ENCODE peak calls at places on chromosomes 3 and 15, in six cellular contexts. L, I, F, M, E and O are unnamed samples.

GRCh38 chr3:78281381-78281780 is 1241.5 kb downstream of the ROBO2 start:
- DNase-seq in I (no peak), L (no peak), F (no peak), E (no peak), M (no peak), O (no peak)

GRCh38 chr3:177460100-177460499 is 262.8 kb upstream of the TBL1XR1 start:
- DNase-seq in M (no peak), F (no peak), I (no peak), L (no peak), E (no peak), O (no peak)

GRCh38 chr15:41291065-41291631 is 41.2 kb downstream of the OIP5 start:
- DNase-seq in M (no peak), F (no peak), E (no peak), L (no peak), I (no peak), O (peak)

GRCh38 chr15:40252438-40253178 is 13.7 kb downstream of the PAK6 start:
- DNase-seq in E (no peak), I (no peak), M (no peak), L (no peak), F (no peak), O (no peak)

GRCh38 chr15:52094811-52095584 is 17.6 kb downstream of the BCL2L10 start:
- DNase-seq in M (no peak), F (no peak), L (no peak), I (no peak), E (no peak), O (no peak)

GRCh38 chr15:68586274-68586961 is 7.6 kb downstream of the CORO2B start:
- DNase-seq in E (peak), I (no peak), M (peak), F (no peak), L (no peak), O (no peak)

GRCh38 chr15:101675015-101675414 is 22.8 kb upstream of the TM2D3 start:
- DNase-seq in F (no peak), M (peak), E (peak), I (no peak), L (peak), O (no peak)

GRCh38 chr3:124845406-124845805 is 41.8 kb downstream of the ITGB5 start:
- DNase-seq in I (no peak), E (peak), L (peak), M (peak), F (peak), O (no peak)

GRCh38 chr3:85189731-85190130 is 230.9 kb downstream of the CADM2 start:
- DNase-seq in I (no peak), E (no peak), M (no peak), L (no peak), F (no peak), O (no peak)

DNA sequence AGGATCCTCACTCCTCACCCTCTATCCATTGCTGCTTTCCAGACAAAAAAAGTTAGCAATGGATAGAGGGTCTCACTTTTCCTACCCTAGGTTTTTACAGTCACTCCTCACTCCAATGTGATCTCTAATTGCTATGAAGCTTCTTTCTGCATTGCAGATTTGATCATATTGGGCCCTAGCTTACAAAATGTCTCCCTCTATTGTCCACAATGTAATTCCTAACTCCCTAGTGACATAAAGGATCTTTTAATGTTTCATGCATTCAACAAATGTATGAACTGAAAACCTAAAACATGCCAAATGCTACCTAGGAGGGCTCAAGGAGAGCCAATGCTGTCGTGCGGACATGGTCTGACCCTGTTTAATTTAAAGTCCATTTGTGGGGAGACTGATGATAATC is 234.8 kb downstream of the CADM2 start:
- DNase-seq in E (no peak), M (no peak), L (no peak), F (no peak), I (no peak), O (no peak)
- TF ChIP-seq CTCF in E (no peak), M (no peak), L (no peak), F (no peak), I (no peak), O (no peak)

DNA sequence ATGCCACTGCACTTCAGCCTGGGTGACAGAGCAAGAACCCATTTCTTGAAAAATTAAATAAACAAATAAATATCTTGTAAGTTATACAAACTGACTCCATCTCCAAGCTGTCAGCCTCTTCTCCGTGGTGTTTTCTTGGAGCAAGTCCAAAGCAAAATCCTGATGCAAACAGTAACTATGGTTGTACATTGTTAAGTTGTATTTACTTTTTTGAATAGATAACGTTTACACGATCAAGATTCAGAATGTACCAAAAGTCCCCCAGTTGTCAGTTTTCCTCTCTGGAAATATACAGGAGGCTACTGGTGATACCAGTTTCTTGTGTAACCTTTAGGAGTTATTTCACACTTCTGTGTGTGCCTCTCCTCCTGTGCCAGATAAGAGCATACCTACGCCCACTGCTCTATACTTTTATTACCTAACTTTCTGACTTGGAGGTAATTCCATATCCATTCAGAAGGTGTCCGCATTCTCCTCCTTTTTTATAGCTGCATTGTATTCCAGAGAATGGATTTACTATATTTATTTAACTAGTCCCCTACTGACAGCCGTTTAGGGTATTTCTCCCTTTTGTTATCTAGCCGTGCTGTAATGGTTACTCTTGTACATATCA is 14.2 kb downstream of the CMTM7 start:
- DNase-seq in F (no peak), L (no peak), M (no peak), I (no peak), E (no peak), O (no peak)
- H3K4me3 ChIP-seq in F (no peak), L (no peak), M (no peak), I (no peak), E (no peak), O (no peak)

GRCh38 chr3:130933801-130934345 is 40.0 kb downstream of the ATP2C1 start:
- DNase-seq in L (no peak), M (no peak), F (no peak), E (peak), I (no peak), O (no peak)

GRCh38 chr3:130935761-130936160 is 41.9 kb downstream of the ATP2C1 start:
- DNase-seq in I (no peak), E (peak), M (peak), F (no peak), L (peak), O (no peak)

GRCh38 chr3:130934442-130935089 is 40.7 kb downstream of the ATP2C1 start:
- DNase-seq in I (no peak), L (no peak), M (peak), F (no peak), E (peak), O (no peak)

GRCh38 chr3:130929827-130930226 is 35.9 kb downstream of the ATP2C1 start:
- DNase-seq in F (no peak), M (no peak), L (no peak), E (no peak), I (no peak), O (no peak)

DNA sequence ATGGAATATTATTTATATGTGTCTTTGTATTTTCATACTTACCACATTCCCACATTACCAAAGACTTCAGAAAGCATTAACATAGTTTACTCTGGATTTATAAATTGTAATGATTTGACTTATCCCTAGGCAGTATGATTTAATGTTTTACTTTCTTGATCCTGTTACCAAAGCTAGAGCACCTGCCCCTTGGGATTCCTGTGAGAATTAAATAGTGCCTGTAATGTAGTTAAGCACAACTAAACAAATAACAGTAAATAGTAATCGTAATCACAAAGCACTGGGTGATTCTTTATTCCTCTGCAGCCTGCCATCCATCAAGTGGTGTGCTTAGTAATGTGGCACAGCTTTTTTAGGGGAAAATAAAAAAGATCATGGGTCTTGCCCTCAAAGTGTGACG is 39.1 kb downstream of the ATP2C1 start:
- DNase-seq in F (no peak), L (no peak), I (no peak), M (no peak), E (no peak), O (no peak)
- TF ChIP-seq CTCF in F (no peak), L (no peak), I (no peak), M (no peak), E (no peak), O (no peak)

GRCh38 chr15:55740479-55740878 is 2.5 kb downstream of the PRTG start:
- DNase-seq in L (no peak), I (no peak), E (no peak), M (no peak), F (no peak), O (no peak)

GRCh38 chr15:55740981-55741591 is 1.9 kb downstream of the PRTG start:
- DNase-seq in L (no peak), F (no peak), M (no peak), I (no peak), E (no peak), O (no peak)

GRCh38 chr15:55742927-55743614 is at the start of gene PRTG:
- DNase-seq in L (no peak), I (no peak), F (peak), E (peak), M (peak), O (no peak)

GRCh38 chr15:55742498-55742926 is 440 bp downstream of the PRTG start:
- DNase-seq in E (peak), L (no peak), F (peak), M (no peak), I (peak), O (no peak)

GRCh38 chr15:55741592-55742497 is 1.1 kb downstream of the PRTG start:
- DNase-seq in L (no peak), E (no peak), F (peak), M (no peak), I (peak), O (no peak)
- H3K4me3 ChIP-seq in L (peak), E (peak), F (peak), M (peak), I (peak), O (peak)

DNA sequence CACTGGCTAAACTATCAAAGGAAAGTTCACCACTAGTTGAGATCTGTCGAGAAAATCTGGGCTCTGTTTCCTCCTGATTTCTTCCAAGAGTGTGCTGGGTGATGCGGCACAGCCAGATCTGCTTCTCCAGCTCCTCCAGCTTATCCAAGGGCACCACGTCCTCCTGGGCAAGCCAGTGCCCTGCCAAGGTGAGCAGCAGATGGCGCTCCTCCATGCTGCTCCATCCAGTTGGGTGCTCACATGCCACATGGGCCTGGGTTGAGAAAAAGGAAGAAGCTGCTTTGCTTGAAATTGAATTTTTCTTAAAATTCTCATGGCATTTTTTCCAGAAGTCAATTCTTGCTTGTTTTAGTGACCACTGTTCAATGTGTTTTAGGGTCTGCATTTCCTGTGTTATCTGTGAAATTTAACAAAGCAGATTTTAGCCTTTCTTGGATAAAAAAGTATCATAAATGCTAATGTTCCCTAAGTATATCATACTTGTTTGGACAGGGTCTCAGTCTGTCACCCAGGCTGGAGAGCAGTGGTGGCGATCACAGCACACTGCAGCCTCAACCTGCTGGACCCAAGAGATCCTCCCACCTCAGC is 47.3 kb downstream of the EIF3J start:
- DNase-seq in L (no peak), M (peak), I (peak), F (no peak), E (no peak), O (peak)
- TF ChIP-seq CTCF in L (peak), M (peak), I (peak), F (peak), E (peak), O (peak)

GRCh38 chr3:189590223-189590622 is 41.0 kb upstream of the TP63 start:
- DNase-seq in L (no peak), F (no peak), M (no peak), E (no peak), I (no peak), O (no peak)

GRCh38 chr3:189584609-189585008 is 46.6 kb upstream of the TP63 start:
- DNase-seq in M (peak), E (no peak), F (no peak), I (no peak), L (no peak), O (no peak)

GRCh38 chr3:189586941-189587687 is 44.1 kb upstream of the TP63 start:
- DNase-seq in M (no peak), F (no peak), L (no peak), E (no peak), I (no peak), O (peak)

GRCh38 chr3:189588061-189588817 is 43.0 kb upstream of the TP63 start:
- DNase-seq in F (no peak), L (peak), I (no peak), M (peak), E (peak), O (no peak)

GRCh38 chr3:189588818-189589569 is 42.2 kb upstream of the TP63 start:
- DNase-seq in I (no peak), F (no peak), E (no peak), L (no peak), M (no peak), O (no peak)
- H3K4me3 ChIP-seq in I (no peak), F (no peak), E (no peak), L (no peak), M (no peak), O (no peak)

DNA sequence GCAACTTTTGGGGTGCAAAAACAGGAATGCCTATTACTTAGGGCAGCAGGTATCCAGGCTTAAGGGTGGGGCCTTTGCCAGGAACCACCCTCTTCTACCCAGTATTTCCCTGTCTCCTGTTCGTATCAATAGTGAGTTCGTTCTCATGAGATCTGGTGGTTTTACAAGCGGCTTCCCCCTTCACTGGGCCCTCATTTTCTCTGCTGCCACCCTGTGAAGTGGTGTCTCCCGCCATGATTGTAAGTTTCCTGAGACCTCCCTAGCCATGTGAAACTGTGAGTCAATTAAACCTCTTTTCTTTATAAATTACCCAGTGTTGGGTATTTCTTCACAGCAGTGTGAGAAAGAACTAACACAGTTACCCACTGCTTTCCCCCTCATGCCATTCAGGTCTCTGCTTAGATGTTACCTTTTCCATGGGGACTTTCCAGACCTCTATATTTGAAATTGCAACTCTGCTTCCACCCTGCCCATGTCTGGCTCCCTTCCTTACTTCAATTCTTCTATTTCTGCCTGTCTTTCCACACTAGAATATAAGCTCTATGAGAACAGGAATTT is 23.9 kb upstream of the TRA2B start:
- DNase-seq in F (no peak), L (no peak), E (no peak), I (no peak), M (no peak), O (no peak)
- TF ChIP-seq CTCF in F (no peak), L (no peak), E (no peak), I (no peak), M (no peak), O (no peak)

GRCh38 chr3:194547042-194547441 is 60.2 kb upstream of the ATP13A3 start:
- DNase-seq in M (no peak), I (no peak), E (no peak), L (no peak), F (no peak), O (no peak)
- H3K4me3 ChIP-seq in M (no peak), I (no peak), E (no peak), L (no peak), F (no peak), O (no peak)

GRCh38 chr3:70943886-70944285 is 631.4 kb upstream of the MDFIC2 start:
- DNase-seq in F (no peak), L (no peak), I (no peak), E (no peak), M (peak), O (no peak)
- TF ChIP-seq CTCF in F (no peak), L (no peak), I (no peak), E (no peak), M (no peak), O (no peak)